ENCODE peak calls at places on chromosomes 3 and 15, in eight cellular contexts. Z is stimulated activated CD4-positive, alpha-beta T cell treated with anti-CD3 and anti-CD28 coated beads, Interleukin-1b, Interleukin-23, amount 100 ng/mL, for 48 hours; S is RWPE1; G is HTR-8/SVneo; I is activated T-helper 1 cell treated with Interleukin-2 at 50 U/mL for 16 hours; A is stomach; H is HFFc6; K is activated CD8-positive, alpha-beta memory T cell treated with anti-CD3 and anti-CD28 coated beads for 48 hours. N is an unnamed sample.

GRCh38 chr3:29176501-29176900 is 104.4 kb upstream of the RBMS3 start:
- DNase-seq in S (no peak), A (no peak), K (no peak), Z (no peak), G (no peak), I (no peak), H (no peak), N (no peak)

GRCh38 chr3:110419571-110419970 is 652.0 kb upstream of the NECTIN3 start:
- DNase-seq in A (no peak), S (no peak), H (peak), I (no peak), K (no peak), Z (no peak), G (no peak), N (no peak)

GRCh38 chr3:119350114-119350513 is 55.9 kb downstream of the ARHGAP31 start:
- DNase-seq in H (no peak), S (no peak), Z (no peak), K (no peak), G (no peak), I (no peak), A (no peak), N (no peak)

GRCh38 chr3:131393868-131394267 is 12.3 kb downstream of the NUDT16 start:
- DNase-seq in K (no peak), H (no peak), A (no peak), Z (no peak), G (no peak), S (no peak), I (no peak), N (no peak)

GRCh38 chr15:31471731-31472430 is 145.2 kb downstream of the KLF13 start:
- DNase-seq in I (no peak), S (no peak), A (no peak), K (no peak), G (peak), Z (no peak), H (peak), N (no peak)

GRCh38 chr3:40939113-40940070 is 259.9 kb upstream of the CTNNB1 start:
- DNase-seq in S (no peak), G (no peak), I (no peak), K (no peak), H (no peak), A (no peak), Z (no peak), N (peak)

GRCh38 chr3:4841225-4841624 is 138.0 kb upstream of the BHLHE40 start:
- DNase-seq in G (no peak), I (no peak), A (no peak), Z (no peak), K (no peak), S (no peak), H (no peak), N (no peak)

GRCh38 chr3:194046995-194047681 is 88.8 kb upstream of the HES1 start:
- DNase-seq in K (no peak), S (no peak), G (no peak), H (no peak), I (no peak), A (peak), Z (no peak), N (peak)

GRCh38 chr3:111735271-111735758 is 123.8 kb upstream of the PHLDB2 start:
- DNase-seq in A (no peak), K (no peak), G (peak), S (peak), Z (peak), I (no peak), H (peak), N (no peak)

GRCh38 chr3:73740041-73740440 is 115.3 kb upstream of the PDZRN3 start:
- DNase-seq in Z (no peak), I (no peak), K (no peak), S (no peak), G (no peak), A (no peak), H (peak), N (no peak)

GRCh38 chr15:61099030-61099800 is 129.9 kb downstream of the RORA start:
- DNase-seq in I (no peak), A (no peak), H (peak), Z (no peak), G (peak), K (no peak), S (no peak), N (no peak)

GRCh38 chr3:108461641-108462040 is 48.8 kb downstream of the MYH15 start:
- DNase-seq in H (no peak), G (no peak), S (no peak), I (no peak), A (no peak), Z (no peak), K (no peak), N (no peak)

GRCh38 chr3:143139786-143140185 is 20.2 kb downstream of the CHST2 start:
- DNase-seq in S (peak), A (no peak), G (peak), Z (no peak), I (no peak), K (no peak), H (peak), N (no peak)

GRCh38 chr3:147943265-147943945 is 534.2 kb downstream of the ZIC1 start:
- DNase-seq in I (no peak), K (no peak), S (peak), Z (no peak), G (peak), H (peak), A (no peak), N (no peak)

GRCh38 chr3:54853573-54854404 is 74.1 kb downstream of the LRTM1 start:
- DNase-seq in G (peak), I (no peak), Z (peak), K (peak), A (peak), H (peak), S (peak), N (peak)

GRCh38 chr3:183317886-183318845 is 65.1 kb downstream of the B3GNT5 start:
- DNase-seq in G (no peak), A (no peak), S (no peak), H (no peak), I (no peak), Z (no peak), K (no peak), N (no peak)

GRCh38 chr3:72973031-72973723 is 23.4 kb upstream of the PPP4R2 start:
- DNase-seq in H (no peak), S (no peak), I (no peak), G (no peak), A (peak), K (no peak), Z (no peak), N (no peak)

GRCh38 chr15:76149291-76149910 is 89.6 kb downstream of the TMEM266 start:
- DNase-seq in G (no peak), S (no peak), A (no peak), I (no peak), Z (no peak), K (no peak), H (peak), N (no peak)

GRCh38 chr15:47733085-47733484 is 15.8 kb downstream of the SEMA6D start:
- DNase-seq in G (no peak), H (no peak), A (no peak), S (no peak), I (no peak), Z (no peak), K (no peak), N (no peak)

GRCh38 chr3:100634493-100635272 is 25.3 kb downstream of the ADGRG7 start:
- DNase-seq in I (no peak), A (peak), K (peak), S (peak), Z (peak), G (no peak), H (peak), N (no peak)

GRCh38 chr3:184337315-184337714 is at the start of gene FAM131A:
- DNase-seq in H (peak), I (no peak), A (no peak), K (no peak), S (no peak), Z (no peak), G (no peak), N (no peak)

GRCh38 chr3:124981472-124981871 is 46.9 kb upstream of the MUC13 start:
- DNase-seq in H (no peak), K (no peak), I (no peak), A (no peak), Z (no peak), S (no peak), G (no peak), N (no peak)

GRCh38 chr3:38438421-38438820 is 15.3 kb upstream of the ACVR2B start:
- DNase-seq in I (no peak), A (no peak), Z (no peak), K (no peak), G (no peak), S (no peak), H (no peak), N (no peak)

GRCh38 chr15:90931737-90932659 is at the start of gene HDDC3:
- DNase-seq in S (peak), G (peak), A (peak), K (peak), H (peak), I (peak), Z (peak), N (peak)

GRCh38 chr3:65924762-65925161 is 114.0 kb downstream of the MAGI1 start:
- DNase-seq in S (no peak), G (no peak), A (no peak), K (no peak), I (no peak), Z (no peak), H (no peak), N (no peak)

GRCh38 chr3:167437428-167438139 is 36.3 kb downstream of the SERPINI2 start:
- DNase-seq in I (no peak), A (no peak), H (no peak), Z (no peak), S (no peak), K (no peak), G (no peak), N (no peak)

GRCh38 chr15:83206387-83206970 is 1.1 kb downstream of the HDGFL3 start:
- DNase-seq in A (no peak), K (no peak), S (peak), G (no peak), H (no peak), Z (no peak), I (no peak), N (no peak)

GRCh38 chr3:32484437-32484836 is 18.2 kb downstream of the CMTM6 start:
- DNase-seq in G (no peak), K (no peak), A (no peak), S (no peak), Z (no peak), I (no peak), H (no peak), N (no peak)

GRCh38 chr3:31166249-31166885 is 271.9 kb upstream of the GADL1 start:
- DNase-seq in K (no peak), A (peak), H (peak), Z (no peak), G (no peak), I (no peak), S (peak), N (no peak)

GRCh38 chr3:114356084-114357009 is 62.5 kb downstream of the TIGIT start:
- DNase-seq in H (no peak), Z (no peak), I (no peak), S (no peak), G (no peak), K (no peak), A (no peak), N (no peak)

GRCh38 chr15:41917767-41918430 is 24.0 kb upstream of the SPTBN5 start:
- DNase-seq in H (peak), K (no peak), S (peak), Z (no peak), G (no peak), A (peak), I (no peak), N (no peak)

GRCh38 chr15:58627706-58628105 is 121.8 kb downstream of the ADAM10 start:
- DNase-seq in A (no peak), S (no peak), K (no peak), G (no peak), I (no peak), Z (no peak), H (no peak), N (no peak)

GRCh38 chr3:4588410-4588809 is 95.3 kb downstream of the ITPR1 start:
- DNase-seq in H (peak), A (no peak), I (no peak), Z (no peak), G (no peak), K (no peak), S (peak), N (no peak)

GRCh38 chr3:173742491-173742890 is 344.9 kb downstream of the NLGN1 start:
- DNase-seq in K (no peak), H (no peak), Z (no peak), A (no peak), I (no peak), S (no peak), G (no peak), N (no peak)

GRCh38 chr3:12813967-12814366 is 17.5 kb downstream of the CAND2 start:
- DNase-seq in I (no peak), K (no peak), A (no peak), S (no peak), H (no peak), G (no peak), Z (no peak), N (no peak)

GRCh38 chr3:45054196-45054857 is 28.2 kb downstream of the CLEC3B start:
- DNase-seq in S (no peak), I (no peak), G (no peak), K (no peak), A (no peak), Z (no peak), H (peak), N (no peak)

GRCh38 chr15:27328616-27329015 is 357.6 kb downstream of the GABRG3 start:
- DNase-seq in H (no peak), A (no peak), S (no peak), I (no peak), K (no peak), G (no peak), Z (no peak), N (no peak)

GRCh38 chr3:42814914-42815507 is 5.8 kb downstream of the ACKR2 start:
- DNase-seq in A (no peak), Z (no peak), G (no peak), S (no peak), H (no peak), K (no peak), I (no peak), N (no peak)